ENCODE peak calls at places on chromosome 2, in five cellular contexts. K is thoracic aorta; J is cardiac muscle cell; W is effector memory CD4-positive, alpha-beta T cell; Q is lower lobe of right lung. H is an unnamed sample.

GRCh38 chr2:30371028-30371708 is 75.9 kb upstream of the LCLAT1 start:
- DNase-seq in W (no peak), K (no peak), Q (no peak), J (no peak), H (no peak)

GRCh38 chr2:128512664-128513415 is 194.2 kb upstream of the HS6ST1 start:
- DNase-seq in Q (no peak), K (no peak), J (no peak), W (no peak), H (no peak)

GRCh38 chr2:47631840-47632398 is 151.0 kb upstream of the MSH6 start:
- DNase-seq in W (no peak), Q (no peak), J (no peak), K (peak; percentile 40), H (no peak)

GRCh38 chr2:158995677-158996049 is 27.2 kb downstream of the TANC1 start:
- DNase-seq in W (no peak), J (no peak), K (no peak), Q (no peak), H (no peak)

GRCh38 chr2:235543851-235544686 is 50.2 kb downstream of the AGAP1 start:
- DNase-seq in J (no peak), K (no peak), W (no peak), Q (no peak), H (no peak)

GRCh38 chr2:238114851-238115660 is 14.9 kb downstream of the ESPNL start:
- DNase-seq in K (no peak), Q (peak; percentile 30), W (no peak), J (no peak), H (peak; percentile 42)

GRCh38 chr2:98016908-98017700 is 21.4 kb upstream of the TMEM131 start:
- DNase-seq in Q (no peak), K (no peak), W (no peak), J (no peak), H (no peak)

GRCh38 chr2:15354596-15355359 is 206.4 kb downstream of the NBAS start:
- DNase-seq in Q (no peak), W (no peak), K (no peak), J (no peak), H (no peak)

GRCh38 chr2:149648282-149649030 is 60.9 kb upstream of the MMADHC start:
- DNase-seq in W (no peak), Q (no peak), K (no peak), J (no peak), H (no peak)

GRCh38 chr2:121722479-121722878 is 14.2 kb downstream of the NIFK start:
- DNase-seq in W (no peak), J (no peak), K (no peak), Q (no peak), H (no peak)

GRCh38 chr2:108586631-108587030 is 52.4 kb downstream of the LIMS1 start:
- DNase-seq in Q (no peak), W (no peak), J (no peak), K (no peak), H (no peak)

GRCh38 chr2:233409286-233409991 is 55.1 kb downstream of the DGKD start:
- DNase-seq in J (no peak), Q (no peak), K (no peak), W (no peak), H (no peak)

GRCh38 chr2:201779996-201780673 is 598 bp downstream of the ALS2 start:
- DNase-seq in J (no peak), K (no peak), Q (no peak), W (no peak), H (no peak)

GRCh38 chr2:118738524-118739308 is 108.7 kb downstream of the EN1 start:
- DNase-seq in W (no peak), K (peak; percentile 9), J (no peak), Q (no peak), H (no peak)

GRCh38 chr2:105576440-105577241 is 168.1 kb upstream of the NCK2 start:
- DNase-seq in J (peak; percentile 51), K (no peak), Q (no peak), W (no peak), H (no peak)

GRCh38 chr2:162297925-162298552 is 20.4 kb downstream of the IFIH1 start:
- DNase-seq in J (peak; percentile 86), Q (no peak), K (peak; percentile 47), W (no peak), H (no peak)

GRCh38 chr2:65402780-65403528 is 29.4 kb downstream of the SPRED2 start:
- DNase-seq in W (no peak), Q (no peak), J (no peak), K (no peak), H (no peak)

GRCh38 chr2:15693926-15694588 is 102.4 kb downstream of the DDX1 start:
- DNase-seq in K (no peak), J (no peak), Q (no peak), W (no peak), H (no peak)

GRCh38 chr2:226118471-226119429 is 680.9 kb downstream of the IRS1 start:
- DNase-seq in Q (no peak), J (no peak), K (no peak), W (no peak), H (no peak)

GRCh38 chr2:221501210-221501882 is 70.8 kb downstream of the EPHA4 start:
- DNase-seq in K (no peak), W (no peak), Q (no peak), J (peak; percentile 69), H (no peak)

GRCh38 chr2:135667045-135667444 is 74.6 kb upstream of the UBXN4 start:
- DNase-seq in Q (no peak), W (no peak), J (peak; percentile 50), K (no peak), H (no peak)

GRCh38 chr2:148021059-148021985 is at the start of gene MBD5:
- DNase-seq in W (peak; percentile 36), Q (peak; percentile 56), K (peak; percentile 2), J (peak; percentile 72), H (peak; percentile 49)

GRCh38 chr2:148020358-148021058 is at the start of gene ORC4:
- DNase-seq in K (peak; percentile 99), W (peak; percentile 95), Q (peak; percentile 99), J (peak; percentile 100), H (peak; percentile 98)

GRCh38 chr2:148023861-148024260 is 3.0 kb downstream of the MBD5 start:
- DNase-seq in K (no peak), J (no peak), Q (no peak), W (no peak), H (no peak)

GRCh38 chr2:148022882-148023281 is 2.0 kb downstream of the MBD5 start:
- DNase-seq in J (no peak), W (no peak), Q (no peak), K (no peak), H (no peak)

DNA sequence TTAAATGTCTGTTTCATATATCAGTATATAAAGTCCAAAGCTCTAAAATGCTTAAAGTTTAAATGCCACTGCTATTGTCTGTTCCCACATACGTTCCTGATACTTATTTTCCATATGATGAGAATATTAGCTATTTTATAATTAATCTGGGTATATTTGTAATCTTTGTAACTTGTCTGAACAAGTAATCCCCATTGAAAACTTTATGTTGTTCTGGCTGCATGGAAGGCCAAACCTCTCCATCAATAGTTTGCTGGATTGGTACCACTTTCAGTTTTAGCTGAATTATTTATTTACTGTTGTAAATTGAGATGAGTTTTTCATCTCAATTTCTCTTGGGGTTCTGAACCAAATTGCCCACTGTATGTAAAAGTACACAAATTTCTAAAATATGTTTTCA is 1.5 kb downstream of the MBD5 start:
- DNase-seq in W (no peak), K (no peak), Q (no peak), J (no peak), H (no peak)
- H3K4me3 ChIP-seq in W (peak overlapping the region; percentile 84), K (peak overlapping the region; percentile 100), Q (peak overlapping the region; percentile 83), J (peak overlapping the region; percentile 53), H (peak overlapping the region; percentile 90)

GRCh38 chr2:188293601-188294482 is 2.2 kb downstream of the GULP1 start:
- DNase-seq in Q (peak; percentile 55), K (no peak), J (peak; percentile 82), W (no peak), H (peak; percentile 52)
- H3K4me3 ChIP-seq in Q (peak overlapping the region; percentile 79), K (peak overlapping the region; percentile 95), J (peak overlapping the region; percentile 78), W (no peak overlapping the region), H (no peak overlapping the region)

GRCh38 chr2:60882971-60883753 is 1.8 kb downstream of the REL start:
- DNase-seq in Q (no peak), J (peak; percentile 5), W (no peak), K (no peak), H (peak; percentile 52)
- H3K4me3 ChIP-seq in Q (peak overlapping the region; percentile 75), J (peak overlapping the region; percentile 48), W (peak overlapping the region; percentile 99), K (peak overlapping the region; percentile 85), H (peak overlapping the region; percentile 83)

GRCh38 chr2:137964859-137965459 is 686 bp downstream of the HNMT start:
- DNase-seq in Q (no peak), K (no peak), W (no peak), J (no peak), H (no peak)

GRCh38 chr2:137966043-137966442 is 1.8 kb downstream of the HNMT start:
- DNase-seq in Q (no peak), W (no peak), K (no peak), J (no peak), H (no peak)

GRCh38 chr2:137963535-137964065 is 673 bp upstream of the HNMT start:
- DNase-seq in J (no peak), W (no peak), K (no peak), Q (no peak), H (no peak)

GRCh38 chr2:137961602-137962001 is 2.7 kb upstream of the HNMT start:
- DNase-seq in W (no peak), K (no peak), J (no peak), Q (no peak), H (no peak)

GRCh38 chr2:137964066-137964858 is at the start of gene HNMT:
- DNase-seq in J (peak; percentile 45), Q (peak; percentile 53), W (no peak), K (no peak), H (peak; percentile 66)
- H3K4me3 ChIP-seq in J (peak within 1 kb of the TSS; percentile 14), Q (peak within 1 kb of the TSS; percentile 58), W (no peak within 1 kb of the TSS), K (peak within 1 kb of the TSS; percentile 78), H (peak within 1 kb of the TSS; percentile 70)

GRCh38 chr2:117555965-117556364 is 258.5 kb upstream of the DDX18 start:
- DNase-seq in J (no peak), W (no peak), Q (no peak), K (no peak), H (no peak)
- H3K4me3 ChIP-seq in J (no peak overlapping the region), W (no peak overlapping the region), Q (no peak overlapping the region), K (no peak overlapping the region), H (no peak overlapping the region)

GRCh38 chr2:11465485-11466306 is at the start of gene E2F6:
- DNase-seq in Q (peak; percentile 92), W (peak; percentile 71), J (peak; percentile 92), K (peak; percentile 55), H (peak; percentile 95)

GRCh38 chr2:11467749-11468148 is 1.8 kb upstream of the E2F6 start:
- DNase-seq in W (no peak), K (no peak), J (no peak), Q (no peak), H (no peak)

GRCh38 chr2:11466307-11467125 is 555 bp upstream of the E2F6 start:
- DNase-seq in J (no peak), Q (peak; percentile 53), K (no peak), W (no peak), H (peak; percentile 44)

GRCh38 chr2:11465110-11465484 is 864 bp downstream of the E2F6 start:
- DNase-seq in K (no peak), J (no peak), Q (no peak), W (no peak), H (no peak)

DNA sequence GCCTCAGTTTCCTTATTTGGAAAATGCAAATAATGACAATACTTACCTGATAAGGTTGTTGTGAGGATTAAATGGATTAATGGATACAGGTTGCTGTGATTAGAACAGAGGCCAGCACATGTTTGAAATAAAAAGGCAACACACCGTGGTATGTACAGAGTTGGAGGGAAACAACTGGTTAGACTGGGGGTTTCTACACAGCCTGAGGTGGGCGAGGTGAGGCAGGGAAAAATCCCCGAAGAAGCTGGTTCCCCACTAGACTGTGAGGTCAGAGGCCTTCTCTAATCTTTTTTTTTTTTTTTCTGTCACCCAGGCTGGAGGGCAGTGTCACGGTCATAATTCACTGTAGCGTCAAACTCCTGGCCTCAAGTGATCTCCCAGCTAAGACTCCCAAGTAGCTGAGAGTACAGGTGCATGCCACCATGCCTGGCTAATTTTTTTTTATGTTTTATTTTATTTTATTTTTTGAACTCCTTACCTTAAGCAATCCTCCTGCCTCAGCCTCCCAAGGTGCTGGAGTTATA is 1.2 kb upstream of the E2F6 start:
- DNase-seq in Q (no peak), W (no peak), J (no peak), K (no peak), H (no peak)
- H3K4me3 ChIP-seq in Q (no peak overlapping the region), W (no peak overlapping the region), J (no peak overlapping the region), K (no peak overlapping the region), H (no peak overlapping the region)

H was measured in right lobe of liver.